ENCODE peak calls at places on chromosomes 16 and 17, in nine cellular contexts. One of them, this sample, is unnamed.

GRCh38 chr17:57707892-57708291 is 37.2 kb downstream of the CCDC182 start:
- DNase-seq in CD8-positive, alpha-beta T cell: no peak
- DNase-seq in stomach: no peak
- DNase-seq in H9: peak; percentile 80
- DNase-seq in naive thymus-derived CD4-positive, alpha-beta T cell: no peak
- DNase-seq in neural progenitor cell: peak; percentile 71
- DNase-seq in Panc1: no peak
- DNase-seq in aorta: no peak
- DNase-seq in thoracic aorta: no peak
- DNase-seq in this sample: no peak

GRCh38 chr17:3845361-3845753 is 689 bp downstream of the NCBP3 start:
- DNase-seq in thoracic aorta: no peak
- DNase-seq in stomach: no peak
- DNase-seq in neural progenitor cell: no peak
- DNase-seq in Panc1: no peak
- DNase-seq in aorta: peak; percentile 73
- DNase-seq in naive thymus-derived CD4-positive, alpha-beta T cell: no peak
- DNase-seq in CD8-positive, alpha-beta T cell: peak; percentile 44
- DNase-seq in H9: no peak
- DNase-seq in this sample: no peak

GRCh38 chr17:79812969-79813825 is 16.3 kb upstream of the CBX8 start:
- DNase-seq in thoracic aorta: no peak
- DNase-seq in H9: peak; percentile 50
- DNase-seq in Panc1: no peak
- DNase-seq in stomach: no peak
- DNase-seq in naive thymus-derived CD4-positive, alpha-beta T cell: no peak
- DNase-seq in CD8-positive, alpha-beta T cell: no peak
- DNase-seq in neural progenitor cell: peak; percentile 75
- DNase-seq in aorta: no peak
- DNase-seq in this sample: no peak

GRCh38 chr16:31143036-31143888 is 6.6 kb downstream of the PRSS36 start:
- DNase-seq in H9: no peak
- DNase-seq in thoracic aorta: no peak
- DNase-seq in stomach: no peak
- DNase-seq in aorta: no peak
- DNase-seq in naive thymus-derived CD4-positive, alpha-beta T cell: no peak
- DNase-seq in CD8-positive, alpha-beta T cell: no peak
- DNase-seq in Panc1: no peak
- DNase-seq in neural progenitor cell: no peak
- DNase-seq in this sample: no peak

GRCh38 chr17:47731396-47731795 is 1.6 kb upstream of the TBX21 start:
- DNase-seq in thoracic aorta: no peak
- DNase-seq in CD8-positive, alpha-beta T cell: no peak
- DNase-seq in neural progenitor cell: no peak
- DNase-seq in stomach: no peak
- DNase-seq in Panc1: no peak
- DNase-seq in naive thymus-derived CD4-positive, alpha-beta T cell: no peak
- DNase-seq in H9: peak; percentile 21
- DNase-seq in aorta: peak; percentile 15
- DNase-seq in this sample: peak; percentile 12

GRCh38 chr16:85991425-85991824 is 92.5 kb downstream of the IRF8 start:
- DNase-seq in naive thymus-derived CD4-positive, alpha-beta T cell: no peak
- DNase-seq in thoracic aorta: no peak
- DNase-seq in neural progenitor cell: peak; percentile 22
- DNase-seq in H9: no peak
- DNase-seq in Panc1: no peak
- DNase-seq in stomach: no peak
- DNase-seq in aorta: peak; percentile 39
- DNase-seq in CD8-positive, alpha-beta T cell: no peak
- DNase-seq in this sample: peak; percentile 27

GRCh38 chr17:69335018-69335417 is 8.1 kb upstream of the ABCA5 start:
- DNase-seq in Panc1: no peak
- DNase-seq in naive thymus-derived CD4-positive, alpha-beta T cell: no peak
- DNase-seq in CD8-positive, alpha-beta T cell: no peak
- DNase-seq in aorta: no peak
- DNase-seq in thoracic aorta: no peak
- DNase-seq in stomach: no peak
- DNase-seq in H9: no peak
- DNase-seq in neural progenitor cell: no peak
- DNase-seq in this sample: no peak

GRCh38 chr17:74280093-74280513 is 6.1 kb downstream of the DNAI2 start:
- DNase-seq in CD8-positive, alpha-beta T cell: peak; percentile 62
- DNase-seq in stomach: no peak
- DNase-seq in aorta: no peak
- DNase-seq in naive thymus-derived CD4-positive, alpha-beta T cell: peak; percentile 29
- DNase-seq in neural progenitor cell: no peak
- DNase-seq in thoracic aorta: no peak
- DNase-seq in H9: no peak
- DNase-seq in Panc1: no peak
- DNase-seq in this sample: no peak

GRCh38 chr17:17837380-17837821 is 615 bp upstream of the SREBF1 start:
- DNase-seq in naive thymus-derived CD4-positive, alpha-beta T cell: no peak
- DNase-seq in thoracic aorta: no peak
- DNase-seq in neural progenitor cell: peak; percentile 50
- DNase-seq in aorta: no peak
- DNase-seq in H9: peak; percentile 84
- DNase-seq in stomach: no peak
- DNase-seq in Panc1: no peak
- DNase-seq in CD8-positive, alpha-beta T cell: no peak
- DNase-seq in this sample: no peak

GRCh38 chr17:18967806-18968744 is 16.1 kb downstream of the SLC5A10 start:
- DNase-seq in aorta: no peak
- DNase-seq in H9: no peak
- DNase-seq in stomach: peak; percentile 73
- DNase-seq in thoracic aorta: no peak
- DNase-seq in naive thymus-derived CD4-positive, alpha-beta T cell: no peak
- DNase-seq in Panc1: no peak
- DNase-seq in CD8-positive, alpha-beta T cell: no peak
- DNase-seq in neural progenitor cell: no peak
- DNase-seq in this sample: no peak

GRCh38 chr16:31360296-31360695 is 5.3 kb downstream of the ITGAX start:
- DNase-seq in thoracic aorta: no peak
- DNase-seq in Panc1: no peak
- DNase-seq in naive thymus-derived CD4-positive, alpha-beta T cell: no peak
- DNase-seq in H9: no peak
- DNase-seq in neural progenitor cell: no peak
- DNase-seq in stomach: no peak
- DNase-seq in CD8-positive, alpha-beta T cell: no peak
- DNase-seq in aorta: peak; percentile 32
- DNase-seq in this sample: no peak

GRCh38 chr17:37648555-37648954 is 5.3 kb upstream of the DDX52 start:
- DNase-seq in naive thymus-derived CD4-positive, alpha-beta T cell: no peak
- DNase-seq in CD8-positive, alpha-beta T cell: no peak
- DNase-seq in neural progenitor cell: no peak
- DNase-seq in H9: no peak
- DNase-seq in aorta: no peak
- DNase-seq in Panc1: no peak
- DNase-seq in thoracic aorta: no peak
- DNase-seq in stomach: no peak
- DNase-seq in this sample: no peak

GRCh38 chr17:3914319-3914685 is 2.0 kb downstream of the P2RX1 start:
- DNase-seq in H9: no peak
- DNase-seq in CD8-positive, alpha-beta T cell: no peak
- DNase-seq in Panc1: no peak
- DNase-seq in neural progenitor cell: no peak
- DNase-seq in stomach: peak; percentile 43
- DNase-seq in naive thymus-derived CD4-positive, alpha-beta T cell: no peak
- DNase-seq in aorta: no peak
- DNase-seq in thoracic aorta: no peak
- DNase-seq in this sample: no peak

GRCh38 chr17:27550974-27551505 is 79.9 kb upstream of the LGALS9 start:
- DNase-seq in naive thymus-derived CD4-positive, alpha-beta T cell: no peak
- DNase-seq in thoracic aorta: no peak
- DNase-seq in aorta: no peak
- DNase-seq in H9: no peak
- DNase-seq in Panc1: no peak
- DNase-seq in CD8-positive, alpha-beta T cell: no peak
- DNase-seq in neural progenitor cell: no peak
- DNase-seq in stomach: no peak
- DNase-seq in this sample: no peak
- H3K4me1 ChIP-seq in naive thymus-derived CD4-positive, alpha-beta T cell: no peaks in the 10 kb centered on the region
- H3K4me1 ChIP-seq in thoracic aorta: peaks cover 15% of the 10 kb centered on the region
- H3K4me1 ChIP-seq in aorta: no peaks in the 10 kb centered on the region
- H3K4me1 ChIP-seq in H9: no peaks in the 10 kb centered on the region
- H3K4me1 ChIP-seq in Panc1: peaks cover 38% of the 10 kb centered on the region
- H3K4me1 ChIP-seq in CD8-positive, alpha-beta T cell: no peaks in the 10 kb centered on the region
- H3K4me1 ChIP-seq in neural progenitor cell: no peaks in the 10 kb centered on the region
- H3K4me1 ChIP-seq in stomach: peaks cover 57% of the 10 kb centered on the region
- H3K4me1 ChIP-seq in this sample: peaks cover 43% of the 10 kb centered on the region

GRCh38 chr17:82458885-82459424 is 414 bp downstream of the NARF start:
- DNase-seq in thoracic aorta: no peak
- DNase-seq in aorta: peak; percentile 82
- DNase-seq in H9: no peak
- DNase-seq in stomach: peak; percentile 36
- DNase-seq in CD8-positive, alpha-beta T cell: no peak
- DNase-seq in Panc1: no peak
- DNase-seq in neural progenitor cell: peak; percentile 58
- DNase-seq in naive thymus-derived CD4-positive, alpha-beta T cell: no peak
- DNase-seq in this sample: no peak
- H3K4me1 ChIP-seq in thoracic aorta: peaks cover 13% of the 10 kb centered on the region
- H3K4me1 ChIP-seq in aorta: peaks cover 2% of the 10 kb centered on the region
- H3K4me1 ChIP-seq in H9: no peaks in the 10 kb centered on the region
- H3K4me1 ChIP-seq in stomach: peaks cover 62% of the 10 kb centered on the region
- H3K4me1 ChIP-seq in CD8-positive, alpha-beta T cell: peaks cover 17% of the 10 kb centered on the region
- H3K4me1 ChIP-seq in Panc1: peaks cover 15% of the 10 kb centered on the region
- H3K4me1 ChIP-seq in neural progenitor cell: peaks cover 10% of the 10 kb centered on the region
- H3K4me1 ChIP-seq in naive thymus-derived CD4-positive, alpha-beta T cell: peaks cover 20% of the 10 kb centered on the region
- H3K4me1 ChIP-seq in this sample: peaks cover 35% of the 10 kb centered on the region

GRCh38 chr17:40461774-40462342 is 18.6 kb downstream of the IGFBP4 start:
- DNase-seq in H9: no peak
- DNase-seq in aorta: no peak
- DNase-seq in naive thymus-derived CD4-positive, alpha-beta T cell: no peak
- DNase-seq in neural progenitor cell: no peak
- DNase-seq in CD8-positive, alpha-beta T cell: no peak
- DNase-seq in Panc1: no peak
- DNase-seq in stomach: no peak
- DNase-seq in thoracic aorta: no peak
- DNase-seq in this sample: no peak

GRCh38 chr17:40458851-40459482 is 15.7 kb downstream of the IGFBP4 start:
- DNase-seq in aorta: no peak
- DNase-seq in stomach: no peak
- DNase-seq in Panc1: no peak
- DNase-seq in CD8-positive, alpha-beta T cell: no peak
- DNase-seq in thoracic aorta: no peak
- DNase-seq in neural progenitor cell: no peak
- DNase-seq in naive thymus-derived CD4-positive, alpha-beta T cell: no peak
- DNase-seq in H9: no peak
- DNase-seq in this sample: no peak

GRCh38 chr17:40459646-40460584 is 16.7 kb downstream of the IGFBP4 start:
- DNase-seq in stomach: no peak
- DNase-seq in Panc1: no peak
- DNase-seq in H9: no peak
- DNase-seq in CD8-positive, alpha-beta T cell: no peak
- DNase-seq in neural progenitor cell: no peak
- DNase-seq in thoracic aorta: no peak
- DNase-seq in aorta: no peak
- DNase-seq in naive thymus-derived CD4-positive, alpha-beta T cell: peak; percentile 5
- DNase-seq in this sample: no peak

GRCh38 chr17:40461036-40461721 is 17.9 kb downstream of the IGFBP4 start:
- DNase-seq in H9: no peak
- DNase-seq in CD8-positive, alpha-beta T cell: no peak
- DNase-seq in thoracic aorta: no peak
- DNase-seq in stomach: no peak
- DNase-seq in neural progenitor cell: no peak
- DNase-seq in Panc1: no peak
- DNase-seq in aorta: no peak
- DNase-seq in naive thymus-derived CD4-positive, alpha-beta T cell: no peak
- DNase-seq in this sample: no peak

GRCh38 chr17:40460585-40460975 is 17.3 kb downstream of the IGFBP4 start:
- DNase-seq in neural progenitor cell: no peak
- DNase-seq in H9: no peak
- DNase-seq in thoracic aorta: no peak
- DNase-seq in naive thymus-derived CD4-positive, alpha-beta T cell: no peak
- DNase-seq in stomach: no peak
- DNase-seq in Panc1: no peak
- DNase-seq in aorta: no peak
- DNase-seq in CD8-positive, alpha-beta T cell: no peak
- DNase-seq in this sample: no peak
- H3K4me1 ChIP-seq in neural progenitor cell: peaks cover 16% of the 10 kb centered on the region
- H3K4me1 ChIP-seq in H9: peaks cover 7% of the 10 kb centered on the region
- H3K4me1 ChIP-seq in thoracic aorta: peaks cover 20% of the 10 kb centered on the region
- H3K4me1 ChIP-seq in naive thymus-derived CD4-positive, alpha-beta T cell: no peaks in the 10 kb centered on the region
- H3K4me1 ChIP-seq in stomach: peaks cover 72% of the 10 kb centered on the region
- H3K4me1 ChIP-seq in Panc1: peaks cover 3% of the 10 kb centered on the region
- H3K4me1 ChIP-seq in aorta: no peaks in the 10 kb centered on the region
- H3K4me1 ChIP-seq in CD8-positive, alpha-beta T cell: no peaks in the 10 kb centered on the region
- H3K4me1 ChIP-seq in this sample: peaks cover 40% of the 10 kb centered on the region

GRCh38 chr17:50638851-50639767 is 4.4 kb downstream of the ABCC3 start:
- DNase-seq in thoracic aorta: peak; percentile 93
- DNase-seq in neural progenitor cell: no peak
- DNase-seq in CD8-positive, alpha-beta T cell: no peak
- DNase-seq in naive thymus-derived CD4-positive, alpha-beta T cell: no peak
- DNase-seq in stomach: peak; percentile 99
- DNase-seq in aorta: peak; percentile 98
- DNase-seq in H9: peak; percentile 67
- DNase-seq in Panc1: peak; percentile 96
- DNase-seq in this sample: peak; percentile 93

GRCh38 chr17:50640701-50641338 is 6.1 kb downstream of the ABCC3 start:
- DNase-seq in H9: no peak
- DNase-seq in neural progenitor cell: no peak
- DNase-seq in naive thymus-derived CD4-positive, alpha-beta T cell: no peak
- DNase-seq in aorta: peak; percentile 68
- DNase-seq in Panc1: no peak
- DNase-seq in thoracic aorta: no peak
- DNase-seq in CD8-positive, alpha-beta T cell: no peak
- DNase-seq in stomach: no peak
- DNase-seq in this sample: no peak

GRCh38 chr17:50642071-50642721 is 7.5 kb downstream of the ABCC3 start:
- DNase-seq in stomach: no peak
- DNase-seq in CD8-positive, alpha-beta T cell: no peak
- DNase-seq in Panc1: no peak
- DNase-seq in aorta: peak; percentile 71
- DNase-seq in thoracic aorta: no peak
- DNase-seq in H9: no peak
- DNase-seq in neural progenitor cell: no peak
- DNase-seq in naive thymus-derived CD4-positive, alpha-beta T cell: no peak
- DNase-seq in this sample: no peak

GRCh38 chr17:50642722-50643656 is 8.3 kb downstream of the ABCC3 start:
- DNase-seq in neural progenitor cell: no peak
- DNase-seq in Panc1: no peak
- DNase-seq in CD8-positive, alpha-beta T cell: no peak
- DNase-seq in H9: no peak
- DNase-seq in naive thymus-derived CD4-positive, alpha-beta T cell: no peak
- DNase-seq in thoracic aorta: no peak
- DNase-seq in stomach: no peak
- DNase-seq in aorta: peak; percentile 66
- DNase-seq in this sample: no peak

GRCh38 chr17:50641339-50641725 is 6.7 kb downstream of the ABCC3 start:
- DNase-seq in stomach: no peak
- DNase-seq in naive thymus-derived CD4-positive, alpha-beta T cell: no peak
- DNase-seq in aorta: peak; percentile 31
- DNase-seq in H9: no peak
- DNase-seq in CD8-positive, alpha-beta T cell: no peak
- DNase-seq in neural progenitor cell: no peak
- DNase-seq in Panc1: no peak
- DNase-seq in thoracic aorta: no peak
- DNase-seq in this sample: no peak
- H3K4me1 ChIP-seq in stomach: peaks cover 64% of the 10 kb centered on the region
- H3K4me1 ChIP-seq in naive thymus-derived CD4-positive, alpha-beta T cell: no peaks in the 10 kb centered on the region
- H3K4me1 ChIP-seq in aorta: peaks cover 5% of the 10 kb centered on the region
- H3K4me1 ChIP-seq in H9: no peaks in the 10 kb centered on the region
- H3K4me1 ChIP-seq in CD8-positive, alpha-beta T cell: no peaks in the 10 kb centered on the region
- H3K4me1 ChIP-seq in neural progenitor cell: peaks cover 14% of the 10 kb centered on the region
- H3K4me1 ChIP-seq in Panc1: peaks cover 86% of the 10 kb centered on the region
- H3K4me1 ChIP-seq in thoracic aorta: peaks cover 36% of the 10 kb centered on the region
- H3K4me1 ChIP-seq in this sample: peaks cover 36% of the 10 kb centered on the region

This sample was measured in upper lobe of right lung.